ENCODE peak calls at places on chromosomes 3 and 15, in ten cellular contexts. G, K, D, F, E, C, S, W, P and V are unnamed samples.

GRCh38 chr3:98887684-98888083 is 13.8 kb downstream of the DCBLD2 start:
- DNase-seq in G (no peak), K (no peak), D (no peak), F (no peak), E (no peak), C (no peak), S (no peak), W (no peak), P (no peak), V (no peak)

GRCh38 chr15:95874625-95875024 is 455.9 kb upstream of the NR2F2 start:
- DNase-seq in G (no peak), K (no peak), D (no peak), F (no peak), E (no peak), C (no peak), S (no peak), W (no peak), P (no peak), V (no peak)

GRCh38 chr15:79849789-79850188 is 47.0 kb downstream of the MTHFS start:
- DNase-seq in G (no peak), K (no peak), D (peak; percentile 56), F (peak; percentile 44), E (peak; percentile 14), C (peak; percentile 50), S (no peak), W (no peak), P (no peak), V (peak; percentile 64)

GRCh38 chr3:73766599-73767378 is 142.0 kb upstream of the PDZRN3 start:
- DNase-seq in G (no peak), K (no peak), D (peak; percentile 47), F (no peak), E (no peak), C (peak; percentile 87), S (no peak), W (no peak), P (no peak), V (peak; percentile 24)

GRCh38 chr3:59857589-59858346 is 807.9 kb upstream of the CFAP20DC start:
- DNase-seq in G (peak; percentile 87), K (peak; percentile 61), D (peak; percentile 83), F (peak; percentile 71), E (peak; percentile 91), C (peak; percentile 83), S (peak; percentile 53), W (peak; percentile 61), P (peak; percentile 48), V (peak; percentile 87)

GRCh38 chr15:67692573-67692972 is 132.7 kb upstream of the SKOR1 start:
- DNase-seq in G (no peak), K (no peak), D (no peak), F (no peak), E (no peak), C (no peak), S (no peak), W (no peak), P (no peak), V (no peak)

GRCh38 chr3:9770276-9770812 is 597 bp upstream of the CAMK1 start:
- DNase-seq in G (peak; percentile 95), K (no peak), D (peak; percentile 9), F (no peak), E (peak; percentile 85), C (peak; percentile 88), S (peak; percentile 73), W (no peak), P (no peak), V (no peak)

GRCh38 chr3:152858170-152858800 is 23.4 kb downstream of the P2RY1 start:
- DNase-seq in G (no peak), K (no peak), D (no peak), F (no peak), E (no peak), C (peak; percentile 46), S (no peak), W (no peak), P (no peak), V (no peak)

GRCh38 chr3:54642147-54642546 is 285.7 kb downstream of the LRTM1 start:
- DNase-seq in G (no peak), K (no peak), D (no peak), F (no peak), E (no peak), C (no peak), S (no peak), W (no peak), P (no peak), V (no peak)

GRCh38 chr3:195194559-195195161 is 76.3 kb downstream of the XXYLT1 start:
- DNase-seq in G (no peak), K (no peak), D (no peak), F (no peak), E (no peak), C (no peak), S (no peak), W (peak; percentile 52), P (no peak), V (no peak)

GRCh38 chr3:101861212-101861977 is 12.1 kb downstream of the NFKBIZ start:
- DNase-seq in G (no peak), K (no peak), D (peak; percentile 55), F (no peak), E (no peak), C (no peak), S (no peak), W (no peak), P (no peak), V (no peak)

GRCh38 chr15:101250931-101251829 is 668 bp downstream of the CHSY1 start:
- DNase-seq in G (no peak), K (no peak), D (no peak), F (peak; percentile 40), E (no peak), C (no peak), S (peak; percentile 10), W (no peak), P (peak; percentile 72), V (no peak)

GRCh38 chr15:89414571-89414970 is 79.9 kb upstream of the POLG start:
- DNase-seq in G (no peak), K (no peak), D (no peak), F (no peak), E (no peak), C (no peak), S (no peak), W (no peak), P (no peak), V (no peak)

GRCh38 chr3:188947983-188948657 is 223.7 kb upstream of the TPRG1 start:
- DNase-seq in G (peak; percentile 94), K (peak; percentile 69), D (peak; percentile 99), F (no peak), E (peak; percentile 88), C (peak; percentile 100), S (peak; percentile 93), W (peak; percentile 97), P (peak; percentile 99), V (peak; percentile 92)

GRCh38 chr3:197352382-197352781 is 54.0 kb upstream of the DLG1 start:
- DNase-seq in G (no peak), K (no peak), D (peak; percentile 86), F (no peak), E (no peak), C (peak; percentile 63), S (no peak), W (no peak), P (no peak), V (peak; percentile 63)

GRCh38 chr15:48458876-48459275 is 127.6 kb downstream of the DUT start:
- DNase-seq in G (no peak), K (no peak), D (peak; percentile 49), F (no peak), E (no peak), C (peak; percentile 45), S (no peak), W (no peak), P (no peak), V (no peak)

GRCh38 chr3:38805765-38806386 is 10.1 kb downstream of the SCN10A start:
- DNase-seq in G (no peak), K (peak; percentile 41), D (peak; percentile 67), F (peak; percentile 73), E (peak; percentile 63), C (peak; percentile 79), S (peak; percentile 2), W (no peak), P (no peak), V (peak; percentile 60)

GRCh38 chr3:99808163-99808794 is 9.4 kb upstream of the CMSS1 start:
- DNase-seq in G (no peak), K (peak; percentile 44), D (peak; percentile 85), F (peak; percentile 63), E (peak; percentile 59), C (peak; percentile 85), S (peak; percentile 29), W (no peak), P (peak; percentile 48), V (peak; percentile 87)

GRCh38 chr3:184651945-184652344 is 59.9 kb downstream of the MAGEF1 start:
- DNase-seq in G (no peak), K (peak; percentile 48), D (no peak), F (no peak), E (no peak), C (no peak), S (no peak), W (no peak), P (peak; percentile 22), V (no peak)

GRCh38 chr15:48244923-48245322 is 38.8 kb downstream of the SLC12A1 start:
- DNase-seq in G (no peak), K (peak; percentile 4), D (peak; percentile 66), F (no peak), E (no peak), C (no peak), S (no peak), W (no peak), P (no peak), V (no peak)

GRCh38 chr3:43001556-43002121 is 22.5 kb downstream of the GASK1A start:
- DNase-seq in G (no peak), K (no peak), D (no peak), F (no peak), E (no peak), C (no peak), S (no peak), W (no peak), P (no peak), V (no peak)

GRCh38 chr3:179421500-179421899 is 29.8 kb downstream of the GNB4 start:
- DNase-seq in G (no peak), K (no peak), D (peak; percentile 39), F (no peak), E (peak; percentile 9), C (peak; percentile 72), S (peak; percentile 35), W (no peak), P (no peak), V (peak; percentile 22)

GRCh38 chr15:77599899-77600298 is 32.8 kb downstream of the LINGO1 start:
- DNase-seq in G (no peak), K (peak; percentile 59), D (peak; percentile 38), F (no peak), E (peak; percentile 43), C (no peak), S (peak; percentile 63), W (no peak), P (no peak), V (peak; percentile 26)

GRCh38 chr3:158841387-158841786 is 39.5 kb downstream of the MFSD1 start:
- DNase-seq in G (no peak), K (no peak), D (no peak), F (no peak), E (no peak), C (no peak), S (no peak), W (no peak), P (no peak), V (no peak)